ENCODE peak calls at places on chromosome 16, in five cellular contexts. T is thoracic aorta, F is uterus, N is left ventricle myocardium inferior, C is body of pancreas. P is an unnamed sample.

GRCh38 chr16:8848939-8849391 is 19.8 kb downstream of the CARHSP1 start:
- DNase-seq in C (no peak), F (no peak), N (no peak), T (no peak), P (no peak)

GRCh38 chr16:2507052-2507678 is 6.6 kb upstream of the ATP6V0C start:
- DNase-seq in N (peak), T (no peak), C (peak), F (no peak), P (no peak)

GRCh38 chr16:86075488-86075785 is 176.5 kb downstream of the IRF8 start:
- DNase-seq in N (no peak), T (no peak), C (no peak), F (no peak), P (no peak)

GRCh38 chr16:23640669-23640958 is 496 bp downstream of the PALB2 start:
- DNase-seq in N (no peak), T (no peak), F (no peak), C (no peak), P (no peak)

GRCh38 chr16:8889893-8890548 is 7.9 kb downstream of the LITAFD start:
- DNase-seq in T (no peak), C (no peak), N (no peak), F (no peak), P (no peak)

GRCh38 chr16:12459993-12460392 is 343.7 kb downstream of the CPPED1 start:
- DNase-seq in F (no peak), C (no peak), T (no peak), N (no peak), P (no peak)

GRCh38 chr16:8852534-8852933 is 16.3 kb downstream of the CARHSP1 start:
- DNase-seq in N (no peak), C (no peak), T (no peak), F (no peak), P (no peak)

GRCh38 chr16:57409870-57410585 is 5.5 kb downstream of the CCL17 start:
- DNase-seq in N (no peak), C (no peak), F (no peak), T (no peak), P (no peak)

GRCh38 chr16:2854700-2855309 is 3.2 kb downstream of the PRSS22 start:
- DNase-seq in F (no peak), N (no peak), C (no peak), T (no peak), P (no peak)

GRCh38 chr16:89004209-89004831 is 27.3 kb upstream of the CBFA2T3 start:
- DNase-seq in F (no peak), N (peak), T (no peak), C (no peak), P (no peak)

GRCh38 chr16:88705076-88705684 is 1.0 kb downstream of the RNF166 start:
- DNase-seq in F (no peak), N (no peak), C (no peak), T (no peak), P (peak)

GRCh38 chr16:70789231-70789926 is 11.6 kb downstream of the VAC14 start:
- DNase-seq in F (peak), C (peak), T (no peak), N (peak), P (no peak)

GRCh38 chr16:81447383-81448101 is 2.9 kb downstream of the CMIP start:
- DNase-seq in C (peak), N (no peak), T (no peak), F (no peak), P (no peak)

DNA sequence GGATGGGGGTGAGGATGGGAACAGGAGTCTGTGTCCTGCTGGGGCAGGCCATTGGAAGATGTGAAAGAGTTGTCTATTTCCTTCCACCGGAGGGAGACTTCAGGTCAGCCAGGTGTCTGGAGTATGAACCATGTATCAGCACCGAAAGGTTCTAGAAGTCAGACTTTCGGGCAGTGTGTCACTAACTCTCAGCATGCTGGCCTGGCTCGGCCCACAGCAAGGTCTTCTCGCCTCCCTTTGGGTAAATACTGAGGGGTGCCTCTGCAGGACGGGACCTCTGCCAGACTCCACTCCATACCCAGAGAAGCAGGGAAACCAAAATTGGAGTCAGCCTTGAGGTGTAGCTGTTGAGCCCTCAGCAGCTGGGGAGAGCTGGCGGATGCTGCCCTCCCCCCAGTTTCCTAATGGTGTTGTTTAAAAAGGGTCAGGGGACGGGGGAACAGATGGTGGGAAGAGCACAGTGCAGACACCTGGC is 507 bp downstream of the CIITA start:
- DNase-seq in C (no peak), F (no peak), N (no peak), T (no peak), P (no peak)
- H3K27ac ChIP-seq in C (peak), F (peak), N (peak), T (no peak), P (no peak)

GRCh38 chr16:84648595-84649510 is 542 bp downstream of the KLHL36 start:
- DNase-seq in T (no peak), C (peak), F (peak), N (peak), P (peak)
- H3K27ac ChIP-seq in T (peak), C (peak), F (peak), N (peak), P (peak)

GRCh38 chr16:6165330-6165984 is 1067.9 kb upstream of the EEF2KMT start:
- DNase-seq in T (no peak), C (no peak), N (no peak), F (no peak), P (no peak)
- H3K27ac ChIP-seq in T (no peak), C (no peak), N (no peak), F (no peak), P (no peak)

GRCh38 chr16:67206838-67207115 is 7.8 kb downstream of the ELMO3 start:
- DNase-seq in F (no peak), T (no peak), C (no peak), N (no peak), P (no peak)

GRCh38 chr16:67207857-67208524 is 9.1 kb downstream of the ELMO3 start:
- DNase-seq in C (no peak), T (no peak), F (no peak), N (no peak), P (no peak)

GRCh38 chr16:67206129-67206837 is 7.4 kb downstream of the ELMO3 start:
- DNase-seq in F (no peak), C (no peak), T (no peak), N (no peak), P (no peak)

GRCh38 chr16:67208525-67208896 is 9.6 kb downstream of the ELMO3 start:
- DNase-seq in F (no peak), T (no peak), C (no peak), N (no peak), P (no peak)

DNA sequence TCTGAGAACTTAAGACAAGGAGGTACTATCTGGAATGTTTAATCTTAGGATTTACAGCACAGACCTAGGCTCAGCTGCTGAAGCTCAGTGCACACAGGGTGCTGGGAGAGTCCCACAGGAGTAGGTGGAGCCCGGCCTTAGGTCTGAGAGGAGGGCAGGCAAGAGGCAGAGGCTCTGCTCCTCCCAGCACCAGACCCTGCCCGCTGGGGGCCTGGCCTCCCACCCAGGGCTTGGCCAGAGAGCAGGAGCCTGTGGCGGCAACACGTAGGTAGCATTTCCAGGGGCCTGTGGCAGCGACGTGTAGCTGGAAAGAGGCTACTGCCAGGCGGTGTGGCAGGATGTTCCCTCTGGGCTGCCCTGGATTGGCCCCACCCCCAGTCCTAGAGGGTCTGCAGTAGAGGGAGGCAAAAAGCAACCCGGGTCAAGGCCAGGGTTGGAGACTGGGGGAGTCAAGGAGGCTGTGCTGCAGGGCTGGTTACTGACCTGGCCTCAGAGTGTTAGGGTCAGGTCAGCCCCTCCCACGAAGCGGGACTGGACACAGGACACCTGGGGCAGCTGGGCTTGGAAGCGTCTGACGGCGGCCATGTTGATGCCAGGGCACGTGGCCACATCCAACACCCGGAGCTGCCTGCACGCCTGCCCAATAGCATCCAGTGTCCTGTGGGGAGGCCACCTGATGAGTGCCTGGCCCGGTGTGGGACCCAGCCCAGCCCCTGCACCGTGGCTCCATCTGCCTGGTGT is 8.4 kb downstream of the ELMO3 start:
- DNase-seq in N (no peak), C (no peak), T (no peak), F (no peak), P (no peak)
- H3K27ac ChIP-seq in N (no peak), C (no peak), T (no peak), F (no peak), P (no peak)

DNA sequence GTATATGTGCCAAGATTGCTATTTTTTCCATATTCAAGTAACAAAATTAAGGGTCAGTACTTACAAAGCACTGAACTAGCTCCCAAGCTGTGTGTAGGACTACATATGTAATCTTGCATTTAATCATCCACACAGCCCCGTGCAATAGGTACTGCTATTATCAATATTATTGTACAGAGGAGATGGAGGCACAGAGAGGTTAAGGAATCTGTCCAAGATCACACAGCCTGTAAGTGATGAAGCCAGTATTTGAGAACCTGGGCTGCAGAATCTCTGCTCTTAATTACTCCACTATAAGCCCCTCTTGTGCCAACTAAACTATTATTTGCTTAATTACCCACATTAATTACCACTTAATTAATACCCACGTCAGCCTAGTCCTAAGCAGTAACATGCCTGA is 134.1 kb downstream of the KATNIP start:
- DNase-seq in T (no peak), C (no peak), N (no peak), F (no peak), P (no peak)
- H3K27ac ChIP-seq in T (no peak), C (no peak), N (no peak), F (no peak), P (no peak)

GRCh38 chr16:14151256-14152030 is 80.3 kb downstream of the MRTFB start:
- DNase-seq in C (no peak), N (no peak), T (no peak), F (no peak), P (no peak)
- H3K27ac ChIP-seq in C (peak), N (peak), T (peak), F (peak), P (no peak)

GRCh38 chr16:1021553-1022160 is 40.1 kb downstream of the SOX8 start:
- DNase-seq in T (no peak), N (no peak), F (no peak), C (no peak), P (no peak)

GRCh38 chr16:1020591-1020990 is 39.0 kb downstream of the SOX8 start:
- DNase-seq in T (no peak), F (no peak), N (no peak), C (no peak), P (no peak)

GRCh38 chr16:1019234-1019933 is 37.8 kb downstream of the SOX8 start:
- DNase-seq in F (no peak), N (peak), C (peak), T (no peak), P (no peak)

GRCh38 chr16:1019934-1020305 is 38.4 kb downstream of the SOX8 start:
- DNase-seq in C (no peak), F (no peak), N (peak), T (no peak), P (no peak)

DNA sequence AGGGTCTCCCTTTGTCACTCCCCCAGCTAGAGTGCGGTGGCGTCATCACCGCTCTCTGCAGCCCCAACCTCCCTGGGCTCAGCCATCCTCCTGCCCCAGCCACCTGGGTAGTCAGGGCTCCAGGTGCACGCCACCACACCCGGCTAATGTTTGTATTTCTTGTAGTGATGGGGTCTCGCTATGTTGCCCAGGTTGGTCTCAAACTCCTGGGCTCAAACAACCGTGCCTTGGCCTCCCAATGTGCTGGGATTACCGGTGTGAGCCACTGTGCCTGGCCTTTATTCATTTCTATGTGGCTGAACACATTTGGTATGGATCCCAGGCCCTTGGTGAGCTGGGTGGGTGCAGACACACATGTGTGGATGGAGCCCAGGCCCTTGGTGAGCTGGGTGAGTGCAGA is 36.9 kb downstream of the SOX8 start:
- DNase-seq in F (no peak), N (no peak), T (no peak), C (no peak), P (no peak)
- H3K27ac ChIP-seq in F (no peak), N (peak), T (no peak), C (no peak), P (no peak)